ENCODE peak calls at places on chromosomes 12 and 14, in six cellular contexts. O is IMR-90, W is PC-3, M is AG04449, Y is sigmoid colon, N is SK-N-SH. X is an unnamed sample.

GRCh38 chr12:87425942-87426554 is 603.2 kb downstream of the C12orf50 start:
- DNase-seq in O (peak), W (peak), M (no peak), Y (no peak), N (no peak), X (no peak)

GRCh38 chr14:88960528-88960927 is 136.1 kb downstream of the TTC8 start:
- DNase-seq in O (no peak), W (no peak), M (no peak), Y (no peak), N (no peak), X (no peak)

GRCh38 chr12:55700255-55701018 is 7.3 kb downstream of the ITGA7 start:
- DNase-seq in O (peak), W (peak), M (no peak), Y (peak), N (peak), X (no peak)

GRCh38 chr12:269216-269615 is 6.6 kb upstream of the SLC6A13 start:
- DNase-seq in O (peak), W (no peak), M (no peak), Y (no peak), N (no peak), X (peak)

GRCh38 chr12:114395755-114396152 is 10.2 kb downstream of the TBX5 start:
- DNase-seq in O (peak), W (no peak), M (no peak), Y (peak), N (no peak), X (no peak)

GRCh38 chr12:86456241-86456640 is 200.1 kb upstream of the MGAT4C start:
- DNase-seq in O (no peak), W (peak), M (no peak), Y (no peak), N (no peak), X (no peak)

GRCh38 chr14:75981826-75982723 is at the start of gene TGFB3:
- DNase-seq in O (peak), W (peak), M (peak), Y (peak), N (peak), X (peak)

GRCh38 chr14:105748204-105748578 is 221.8 kb downstream of the TMEM121 start:
- DNase-seq in O (no peak), W (peak), M (no peak), Y (no peak), N (no peak), X (no peak)

GRCh38 chr14:30849983-30850382 is 24.4 kb upstream of the COCH start:
- DNase-seq in O (no peak), W (no peak), M (no peak), Y (no peak), N (no peak), X (no peak)

GRCh38 chr14:71169861-71170260 is 262.6 kb downstream of the PCNX1 start:
- DNase-seq in O (no peak), W (no peak), M (no peak), Y (no peak), N (no peak), X (no peak)

GRCh38 chr14:68141531-68142088 is 322.0 kb downstream of the RAD51B start:
- DNase-seq in O (peak), W (peak), M (no peak), Y (no peak), N (no peak), X (no peak)

GRCh38 chr12:98509063-98509462 is 6.3 kb upstream of the TMPO start:
- DNase-seq in O (no peak), W (no peak), M (no peak), Y (no peak), N (no peak), X (no peak)

GRCh38 chr12:121096199-121096798 is 36.4 kb upstream of the P2RX7 start:
- DNase-seq in O (no peak), W (no peak), M (no peak), Y (no peak), N (no peak), X (no peak)

GRCh38 chr12:11130999-11131398 is 3.4 kb downstream of the TAS2R30 start:
- DNase-seq in O (no peak), W (no peak), M (no peak), Y (no peak), N (no peak), X (no peak)

GRCh38 chr14:44438936-44439335 is 68.1 kb downstream of the FSCB start:
- DNase-seq in O (no peak), W (peak), M (no peak), Y (no peak), N (no peak), X (no peak)

GRCh38 chr12:630656-631632 is 32.3 kb downstream of the NINJ2 start:
- DNase-seq in O (no peak), W (no peak), M (no peak), Y (peak), N (no peak), X (no peak)

GRCh38 chr12:64561302-64561651 is 49.0 kb upstream of the RASSF3 start:
- DNase-seq in O (no peak), W (no peak), M (no peak), Y (peak), N (no peak), X (no peak)

GRCh38 chr12:120000556-120000955 is 11.5 kb downstream of the BICDL1 start:
- DNase-seq in O (no peak), W (no peak), M (no peak), Y (no peak), N (no peak), X (no peak)

GRCh38 chr12:62698701-62699101 is 232.1 kb downstream of the MON2 start:
- DNase-seq in O (peak), W (peak), M (no peak), Y (no peak), N (no peak), X (no peak)

GRCh38 chr14:44392984-44393383 is 114.1 kb downstream of the FSCB start:
- DNase-seq in O (no peak), W (no peak), M (no peak), Y (no peak), N (no peak), X (no peak)

GRCh38 chr12:118853634-118854033 is 127.7 kb upstream of the SRRM4 start:
- DNase-seq in O (no peak), W (no peak), M (no peak), Y (no peak), N (no peak), X (no peak)

GRCh38 chr12:116559330-116560080 is at the start of gene MAP1LC3B2:
- DNase-seq in O (peak), W (peak), M (no peak), Y (peak), N (no peak), X (peak)
- H3K4me3 ChIP-seq in O (no peak), W (no peak), M (no peak), Y (no peak), N (no peak), X (no peak)

DNA sequence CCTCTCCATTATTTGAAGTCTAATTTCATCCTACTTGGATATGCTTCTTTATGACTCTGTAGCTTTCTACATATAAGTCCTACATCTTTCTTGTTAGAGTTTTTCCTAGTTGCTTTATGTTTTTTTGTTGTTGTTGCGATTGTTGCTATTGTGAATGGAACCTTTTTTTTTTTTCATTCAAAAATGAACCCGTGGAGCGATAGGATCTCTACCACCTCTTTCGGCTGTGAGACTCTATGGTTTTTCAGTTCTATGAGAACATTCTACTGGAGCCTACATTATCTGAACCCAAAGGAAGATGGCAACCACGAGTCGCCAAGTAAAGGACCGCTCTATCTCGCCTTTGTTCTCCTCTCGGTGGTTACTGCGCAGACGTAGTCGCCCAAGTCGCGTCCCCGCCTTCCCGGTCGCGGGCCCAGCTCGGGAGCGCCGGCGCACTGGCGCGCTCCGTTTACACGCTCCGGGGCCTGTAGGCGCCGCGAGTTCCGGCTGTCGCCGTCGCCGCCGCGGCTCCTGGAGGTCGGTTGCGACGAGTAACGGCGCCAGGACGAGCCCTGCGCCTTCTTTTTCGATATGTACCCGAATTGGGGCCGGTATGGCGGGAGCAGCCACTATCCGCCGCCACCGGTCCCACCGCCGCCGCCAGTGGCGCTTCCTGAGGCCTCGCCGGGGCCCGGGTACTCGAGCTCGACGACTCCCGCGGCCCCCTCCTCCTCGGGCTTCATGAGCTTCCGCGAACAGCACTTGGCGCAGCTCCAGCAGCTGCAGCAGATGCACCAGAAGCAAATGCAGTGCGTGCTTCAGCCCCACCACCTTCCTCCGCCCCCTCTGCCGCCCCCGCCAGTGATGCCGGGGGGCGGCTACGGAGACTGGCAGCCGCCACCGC is at the start of gene YLPM1:
- DNase-seq in O (peak), W (peak), M (peak), Y (peak), N (peak), X (peak)
- TF ChIP-seq CTCF in O (peak), W (peak), M (peak), Y (no peak), N (peak), X (peak)

DNA sequence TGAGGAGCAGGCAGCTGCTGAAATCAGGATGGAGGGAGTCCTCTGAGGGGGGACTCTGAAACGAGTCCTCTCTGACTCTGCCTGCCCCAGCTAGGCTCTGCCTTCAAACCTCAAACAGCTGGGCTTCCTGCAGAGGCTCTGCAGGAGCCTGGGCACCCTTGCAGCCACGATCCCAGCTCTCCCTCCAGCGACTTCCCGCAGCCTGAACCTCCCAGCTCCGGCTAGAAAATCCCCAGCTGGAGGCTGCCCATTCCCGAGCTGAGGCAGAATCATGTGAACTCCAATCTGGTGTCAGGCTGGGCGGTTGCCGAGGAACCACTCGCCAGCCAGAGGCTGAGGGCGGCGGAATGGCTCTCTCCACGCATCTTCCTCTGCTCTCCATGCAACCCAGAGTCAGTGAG is at the start of gene GPR68:
- DNase-seq in O (peak), W (no peak), M (peak), Y (peak), N (peak), X (no peak)
- H3K4me3 ChIP-seq in O (no peak), W (no peak), M (peak), Y (no peak), N (peak), X (no peak)

DNA sequence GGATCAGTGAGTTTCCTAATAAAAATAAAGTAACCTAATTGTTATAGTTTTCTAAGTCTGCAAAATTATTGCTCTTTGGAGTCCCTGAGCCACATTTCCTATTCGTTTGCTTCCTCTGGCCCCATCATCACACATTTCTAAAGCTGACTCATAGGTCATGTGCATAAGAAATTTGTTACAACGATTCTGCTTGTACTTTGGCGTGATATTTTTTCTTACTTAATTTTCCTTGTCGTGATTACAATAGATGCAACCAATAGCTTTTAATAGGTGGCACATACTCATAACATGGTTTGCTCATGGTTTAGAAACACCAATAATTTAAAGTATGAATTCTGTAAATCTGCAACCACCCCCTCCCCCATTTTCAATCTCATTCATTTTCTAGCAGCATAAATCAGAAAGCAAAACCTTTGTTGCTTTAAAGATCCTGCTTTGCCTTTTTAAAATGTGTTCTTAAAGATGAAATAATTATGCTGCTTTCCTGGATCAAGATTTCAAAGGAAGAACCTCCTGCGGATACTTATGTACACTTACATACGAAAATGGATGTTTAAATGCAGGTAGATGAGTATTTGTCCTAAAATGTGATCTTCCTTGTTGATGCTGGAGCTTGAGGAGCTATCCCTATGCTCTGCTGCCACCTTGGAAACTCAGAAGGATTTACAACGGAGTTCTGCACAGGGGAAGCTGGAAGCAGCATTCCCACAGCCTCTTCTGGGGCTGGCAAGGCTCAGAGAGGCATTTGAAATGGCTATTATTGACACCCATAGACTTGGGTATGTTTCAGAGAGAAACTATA is 1.7 kb upstream of the FLRT2 start:
- DNase-seq in O (peak), W (peak), M (peak), Y (peak), N (no peak), X (peak)
- TF ChIP-seq CTCF in O (peak), W (peak), M (peak), Y (no peak), N (peak), X (peak)

GRCh38 chr12:46470975-46471374 is 98.4 kb upstream of the SLC38A2 start:
- DNase-seq in O (peak), W (peak), M (no peak), Y (no peak), N (no peak), X (no peak)

GRCh38 chr12:46470039-46470627 is 97.6 kb upstream of the SLC38A2 start:
- DNase-seq in O (no peak), W (no peak), M (no peak), Y (no peak), N (no peak), X (no peak)

GRCh38 chr12:46472144-46472705 is 99.7 kb upstream of the SLC38A2 start:
- DNase-seq in O (no peak), W (no peak), M (no peak), Y (no peak), N (no peak), X (no peak)

GRCh38 chr12:46472893-46473633 is 100.5 kb upstream of the SLC38A2 start:
- DNase-seq in O (peak), W (peak), M (no peak), Y (no peak), N (peak), X (no peak)

DNA sequence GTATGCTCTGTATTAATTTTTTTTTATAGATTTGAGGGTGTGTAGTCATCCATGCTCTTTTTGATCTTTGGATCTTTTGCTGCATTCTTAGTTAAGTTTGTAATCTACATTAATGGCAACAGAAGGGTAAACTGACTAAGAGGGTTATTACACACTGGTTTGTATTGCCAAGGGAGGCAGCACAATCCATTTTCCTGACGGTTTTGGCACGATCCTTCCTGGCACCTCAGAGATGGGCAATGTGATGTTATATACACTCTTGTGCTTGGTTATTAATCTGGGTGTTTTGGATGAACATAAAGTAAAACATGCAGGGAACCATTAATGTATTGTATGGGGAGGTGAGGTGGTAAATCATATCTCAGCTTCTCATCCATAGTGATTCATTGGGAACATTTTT is 98.8 kb upstream of the SLC38A2 start:
- DNase-seq in O (no peak), W (no peak), M (no peak), Y (no peak), N (no peak), X (no peak)
- H3K4me3 ChIP-seq in O (no peak), W (no peak), M (no peak), Y (no peak), N (no peak), X (no peak)

GRCh38 chr14:93972618-93973205 is 3.7 kb downstream of the ASB2 start:
- DNase-seq in O (no peak), W (no peak), M (no peak), Y (no peak), N (no peak), X (no peak)

GRCh38 chr14:93971635-93972027 is 4.7 kb downstream of the ASB2 start:
- DNase-seq in O (no peak), W (no peak), M (no peak), Y (no peak), N (no peak), X (no peak)

GRCh38 chr14:93969082-93969828 is 7.1 kb downstream of the ASB2 start:
- DNase-seq in O (no peak), W (no peak), M (no peak), Y (no peak), N (no peak), X (no peak)

GRCh38 chr14:93970967-93971634 is 5.3 kb downstream of the ASB2 start:
- DNase-seq in O (peak), W (no peak), M (no peak), Y (no peak), N (no peak), X (no peak)

DNA sequence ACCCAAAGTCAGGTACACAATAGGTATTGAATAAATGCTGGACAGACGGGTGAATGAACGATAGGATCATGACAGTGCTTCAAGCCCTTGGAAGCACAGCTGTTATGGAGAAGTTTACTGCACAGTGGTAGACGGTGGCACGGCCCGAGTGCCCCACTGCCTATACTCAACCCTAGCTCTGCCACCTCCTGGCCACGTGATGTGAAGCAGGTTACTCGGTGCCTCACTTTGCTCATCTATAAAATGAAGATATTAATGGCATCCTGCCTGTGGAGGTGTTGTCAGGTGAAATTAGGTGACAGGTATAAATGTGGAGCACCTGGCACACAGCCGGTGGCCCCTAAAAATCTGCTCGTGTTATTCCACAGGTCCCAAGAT is 5.8 kb downstream of the ASB2 start:
- DNase-seq in O (no peak), W (peak), M (no peak), Y (no peak), N (peak), X (no peak)
- TF ChIP-seq CTCF in O (peak), W (peak), M (peak), Y (no peak), N (peak), X (peak)

GRCh38 chr12:53770281-53770680 is 18.5 kb upstream of the CISTR start:
- DNase-seq in O (peak), W (peak), M (peak), Y (no peak), N (no peak), X (peak)
- H3K4me3 ChIP-seq in O (no peak), W (no peak), M (no peak), Y (no peak), N (no peak), X (no peak)

X was measured in astrocyte of the cerebellum.